ENCODE peak calls at places on chromosomes 12 and 14, in eight cellular contexts. One of them, this sample, is unnamed.

GRCh38 chr14:65377576-65377975 is 35.0 kb upstream of the FUT8 start:
- DNase-seq in prostate gland: no peak
- DNase-seq in CD8-positive, alpha-beta memory T cell: no peak
- DNase-seq in PC-9: no peak
- DNase-seq in CD4-positive, CD25-positive, alpha-beta regulatory T cell: no peak
- DNase-seq in spleen: no peak
- DNase-seq in sigmoid colon: no peak
- DNase-seq in endothelial cell of umbilical vein: no peak
- DNase-seq in this sample: peak; percentile 47

GRCh38 chr12:34333337-34333736 is 311.0 kb downstream of the ALG10 start:
- DNase-seq in prostate gland: no peak
- DNase-seq in CD8-positive, alpha-beta memory T cell: no peak
- DNase-seq in PC-9: no peak
- DNase-seq in CD4-positive, CD25-positive, alpha-beta regulatory T cell: no peak
- DNase-seq in spleen: no peak
- DNase-seq in sigmoid colon: no peak
- DNase-seq in endothelial cell of umbilical vein: no peak
- DNase-seq in this sample: no peak

GRCh38 chr12:45503887-45504286 is 225.6 kb upstream of the ARID2 start:
- DNase-seq in prostate gland: no peak
- DNase-seq in CD8-positive, alpha-beta memory T cell: no peak
- DNase-seq in PC-9: no peak
- DNase-seq in CD4-positive, CD25-positive, alpha-beta regulatory T cell: no peak
- DNase-seq in spleen: no peak
- DNase-seq in sigmoid colon: no peak
- DNase-seq in endothelial cell of umbilical vein: no peak
- DNase-seq in this sample: no peak

GRCh38 chr12:25276199-25276937 is 25.6 kb upstream of the KRAS start:
- DNase-seq in prostate gland: peak; percentile 16
- DNase-seq in CD8-positive, alpha-beta memory T cell: no peak
- DNase-seq in PC-9: peak; percentile 60
- DNase-seq in CD4-positive, CD25-positive, alpha-beta regulatory T cell: peak; percentile 10
- DNase-seq in spleen: no peak
- DNase-seq in sigmoid colon: peak; percentile 74
- DNase-seq in endothelial cell of umbilical vein: peak; percentile 72
- DNase-seq in this sample: peak; percentile 64

GRCh38 chr12:130628304-130628703 is 87.8 kb downstream of the RIMBP2 start:
- DNase-seq in prostate gland: no peak
- DNase-seq in CD8-positive, alpha-beta memory T cell: no peak
- DNase-seq in PC-9: no peak
- DNase-seq in CD4-positive, CD25-positive, alpha-beta regulatory T cell: no peak
- DNase-seq in spleen: no peak
- DNase-seq in sigmoid colon: peak; percentile 21
- DNase-seq in endothelial cell of umbilical vein: no peak
- DNase-seq in this sample: no peak

GRCh38 chr12:3083949-3084348 is 6.8 kb downstream of the TSPAN9 start:
- DNase-seq in prostate gland: no peak
- DNase-seq in CD8-positive, alpha-beta memory T cell: no peak
- DNase-seq in PC-9: no peak
- DNase-seq in CD4-positive, CD25-positive, alpha-beta regulatory T cell: peak; percentile 11
- DNase-seq in spleen: peak; percentile 76
- DNase-seq in sigmoid colon: no peak
- DNase-seq in endothelial cell of umbilical vein: peak; percentile 33
- DNase-seq in this sample: no peak

GRCh38 chr12:107684990-107685359 is 624 bp upstream of the PWP1 start:
- DNase-seq in prostate gland: no peak
- DNase-seq in CD8-positive, alpha-beta memory T cell: no peak
- DNase-seq in PC-9: no peak
- DNase-seq in CD4-positive, CD25-positive, alpha-beta regulatory T cell: no peak
- DNase-seq in spleen: no peak
- DNase-seq in sigmoid colon: no peak
- DNase-seq in endothelial cell of umbilical vein: no peak
- DNase-seq in this sample: peak; percentile 30

GRCh38 chr12:9109737-9110491 is 5.8 kb downstream of the A2M start:
- DNase-seq in prostate gland: no peak
- DNase-seq in CD8-positive, alpha-beta memory T cell: no peak
- DNase-seq in PC-9: no peak
- DNase-seq in CD4-positive, CD25-positive, alpha-beta regulatory T cell: no peak
- DNase-seq in spleen: no peak
- DNase-seq in sigmoid colon: no peak
- DNase-seq in endothelial cell of umbilical vein: no peak
- DNase-seq in this sample: no peak

GRCh38 chr12:67541625-67541991 is 106.9 kb upstream of the DYRK2 start:
- DNase-seq in prostate gland: no peak
- DNase-seq in CD8-positive, alpha-beta memory T cell: no peak
- DNase-seq in PC-9: no peak
- DNase-seq in CD4-positive, CD25-positive, alpha-beta regulatory T cell: no peak
- DNase-seq in spleen: no peak
- DNase-seq in sigmoid colon: no peak
- DNase-seq in endothelial cell of umbilical vein: no peak
- DNase-seq in this sample: no peak

GRCh38 chr14:20628063-20628854 is 13.2 kb downstream of the OR6S1 start:
- DNase-seq in prostate gland: no peak
- DNase-seq in CD8-positive, alpha-beta memory T cell: no peak
- DNase-seq in PC-9: no peak
- DNase-seq in CD4-positive, CD25-positive, alpha-beta regulatory T cell: no peak
- DNase-seq in spleen: no peak
- DNase-seq in sigmoid colon: no peak
- DNase-seq in endothelial cell of umbilical vein: no peak
- DNase-seq in this sample: no peak

GRCh38 chr12:27468241-27468640 is 21.7 kb downstream of the SMCO2 start:
- DNase-seq in prostate gland: no peak
- DNase-seq in CD8-positive, alpha-beta memory T cell: no peak
- DNase-seq in PC-9: no peak
- DNase-seq in CD4-positive, CD25-positive, alpha-beta regulatory T cell: no peak
- DNase-seq in spleen: no peak
- DNase-seq in sigmoid colon: no peak
- DNase-seq in endothelial cell of umbilical vein: no peak
- DNase-seq in this sample: no peak

GRCh38 chr14:65151329-65152010 is 49.2 kb upstream of the MAX start:
- DNase-seq in prostate gland: no peak
- DNase-seq in CD8-positive, alpha-beta memory T cell: no peak
- DNase-seq in PC-9: peak; percentile 63
- DNase-seq in CD4-positive, CD25-positive, alpha-beta regulatory T cell: no peak
- DNase-seq in spleen: peak; percentile 8
- DNase-seq in sigmoid colon: no peak
- DNase-seq in endothelial cell of umbilical vein: no peak
- DNase-seq in this sample: no peak

GRCh38 chr12:124763594-124763979 is 100.1 kb downstream of the SCARB1 start:
- DNase-seq in prostate gland: no peak
- DNase-seq in CD8-positive, alpha-beta memory T cell: no peak
- DNase-seq in PC-9: no peak
- DNase-seq in CD4-positive, CD25-positive, alpha-beta regulatory T cell: no peak
- DNase-seq in spleen: no peak
- DNase-seq in sigmoid colon: no peak
- DNase-seq in endothelial cell of umbilical vein: no peak
- DNase-seq in this sample: peak; percentile 25

DNA sequence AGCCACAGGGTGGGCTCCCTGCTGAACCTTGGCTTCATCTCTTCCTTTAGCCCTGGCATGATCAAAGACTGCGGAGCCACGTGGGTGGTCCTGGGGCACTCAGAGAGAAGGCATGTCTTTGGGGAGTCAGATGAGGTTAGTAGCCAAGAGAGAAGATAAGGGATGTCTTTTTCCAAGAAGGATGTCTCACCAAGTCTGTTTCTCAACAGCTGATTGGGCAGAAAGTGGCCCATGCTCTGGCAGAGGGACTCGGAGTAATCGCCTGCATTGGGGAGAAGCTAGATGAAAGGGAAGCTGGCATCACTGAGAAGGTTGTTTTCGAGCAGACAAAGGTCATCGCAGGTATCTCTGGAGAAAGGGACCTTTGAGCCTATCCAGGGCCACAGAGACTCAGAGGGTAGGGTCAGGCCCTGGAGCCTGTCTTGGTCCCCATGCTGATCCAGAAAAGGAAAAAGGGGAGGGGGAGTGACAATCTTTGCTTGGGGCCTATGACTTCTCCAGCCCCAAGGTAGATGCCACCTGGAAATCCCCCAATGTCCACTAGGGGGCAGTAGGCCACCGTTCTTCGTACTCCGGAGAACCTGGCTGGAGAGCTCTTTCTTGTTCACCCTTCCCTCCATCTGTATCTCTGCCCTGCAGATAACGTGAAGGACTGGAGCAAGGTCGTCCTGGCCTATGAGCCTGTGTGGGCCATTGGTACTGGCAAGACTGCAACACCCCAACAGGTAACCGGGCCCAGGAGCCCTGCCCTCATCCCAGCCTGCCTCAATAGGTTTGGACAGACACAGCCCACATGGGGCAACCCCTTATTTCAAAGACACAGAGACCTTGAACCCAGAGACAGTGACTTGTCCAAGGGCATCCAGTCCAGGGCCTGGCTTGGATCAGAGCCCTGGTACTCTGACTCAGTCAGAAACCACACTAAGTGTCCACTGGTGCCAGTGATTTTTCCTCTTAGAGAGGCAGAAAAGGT is 2.0 kb downstream of the TPI1 start:
- DNase-seq in prostate gland: peak; percentile 81
- DNase-seq in CD8-positive, alpha-beta memory T cell: peak; percentile 76
- DNase-seq in PC-9: peak; percentile 71
- DNase-seq in CD4-positive, CD25-positive, alpha-beta regulatory T cell: peak; percentile 88
- DNase-seq in spleen: peak; percentile 92
- DNase-seq in sigmoid colon: peak; percentile 91
- DNase-seq in endothelial cell of umbilical vein: peak; percentile 75
- DNase-seq in this sample: peak; percentile 87
- H3K4me1 ChIP-seq in prostate gland: peaks cover 16% of the 10 kb centered on the region
- H3K4me1 ChIP-seq in CD8-positive, alpha-beta memory T cell: peaks cover 42% of the 10 kb centered on the region
- H3K4me1 ChIP-seq in PC-9: peaks cover 40% of the 10 kb centered on the region
- H3K4me1 ChIP-seq in CD4-positive, CD25-positive, alpha-beta regulatory T cell: peaks cover 62% of the 10 kb centered on the region
- H3K4me1 ChIP-seq in spleen: peaks cover 70% of the 10 kb centered on the region
- H3K4me1 ChIP-seq in sigmoid colon: peaks cover 61% of the 10 kb centered on the region
- H3K4me1 ChIP-seq in endothelial cell of umbilical vein: peaks cover 41% of the 10 kb centered on the region
- H3K4me1 ChIP-seq in this sample: peaks cover 43% of the 10 kb centered on the region

GRCh38 chr14:103519043-103519836 is 3.4 kb downstream of the CKB start:
- DNase-seq in prostate gland: no peak
- DNase-seq in CD8-positive, alpha-beta memory T cell: no peak
- DNase-seq in PC-9: no peak
- DNase-seq in CD4-positive, CD25-positive, alpha-beta regulatory T cell: no peak
- DNase-seq in spleen: peak; percentile 69
- DNase-seq in sigmoid colon: peak; percentile 76
- DNase-seq in endothelial cell of umbilical vein: no peak
- DNase-seq in this sample: peak; percentile 10

GRCh38 chr14:103517626-103518415 is 4.8 kb downstream of the CKB start:
- DNase-seq in prostate gland: no peak
- DNase-seq in CD8-positive, alpha-beta memory T cell: no peak
- DNase-seq in PC-9: no peak
- DNase-seq in CD4-positive, CD25-positive, alpha-beta regulatory T cell: no peak
- DNase-seq in spleen: peak; percentile 73
- DNase-seq in sigmoid colon: peak; percentile 81
- DNase-seq in endothelial cell of umbilical vein: no peak
- DNase-seq in this sample: peak; percentile 25

GRCh38 chr14:103518416-103519042 is 4.1 kb downstream of the CKB start:
- DNase-seq in prostate gland: peak; percentile 54
- DNase-seq in CD8-positive, alpha-beta memory T cell: peak; percentile 46
- DNase-seq in PC-9: peak; percentile 54
- DNase-seq in CD4-positive, CD25-positive, alpha-beta regulatory T cell: peak; percentile 46
- DNase-seq in spleen: peak; percentile 91
- DNase-seq in sigmoid colon: peak; percentile 92
- DNase-seq in endothelial cell of umbilical vein: peak; percentile 32
- DNase-seq in this sample: peak; percentile 73

GRCh38 chr14:103516426-103517171 is 6.0 kb downstream of the CKB start:
- DNase-seq in prostate gland: no peak
- DNase-seq in CD8-positive, alpha-beta memory T cell: no peak
- DNase-seq in PC-9: no peak
- DNase-seq in CD4-positive, CD25-positive, alpha-beta regulatory T cell: no peak
- DNase-seq in spleen: peak; percentile 48
- DNase-seq in sigmoid colon: peak; percentile 46
- DNase-seq in endothelial cell of umbilical vein: no peak
- DNase-seq in this sample: no peak

DNA sequence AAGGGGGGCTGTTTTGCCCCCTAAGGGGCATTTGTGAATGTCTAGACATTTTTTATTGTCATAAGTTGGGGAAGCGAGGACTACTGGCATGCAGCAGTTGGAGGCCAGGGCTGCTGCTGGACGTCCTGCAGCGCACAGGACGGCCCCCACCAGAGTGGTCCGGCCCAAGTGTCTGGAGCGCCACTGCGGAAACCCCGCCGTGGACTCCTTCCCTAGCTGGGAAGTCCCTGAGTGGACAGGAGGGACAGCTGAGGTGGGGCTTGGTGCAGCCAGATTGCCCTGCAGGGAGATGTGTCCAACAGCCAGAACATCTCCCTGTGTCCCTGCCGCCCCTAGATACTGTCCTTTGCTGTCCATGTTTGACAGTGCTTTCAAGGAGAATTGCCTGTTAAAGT is 5.5 kb downstream of the CKB start:
- DNase-seq in prostate gland: no peak
- DNase-seq in CD8-positive, alpha-beta memory T cell: no peak
- DNase-seq in PC-9: no peak
- DNase-seq in CD4-positive, CD25-positive, alpha-beta regulatory T cell: no peak
- DNase-seq in spleen: peak; percentile 68
- DNase-seq in sigmoid colon: peak; percentile 63
- DNase-seq in endothelial cell of umbilical vein: no peak
- DNase-seq in this sample: no peak
- H3K4me1 ChIP-seq in prostate gland: peaks cover 27% of the 10 kb centered on the region
- H3K4me1 ChIP-seq in CD8-positive, alpha-beta memory T cell: peaks cover 13% of the 10 kb centered on the region
- H3K4me1 ChIP-seq in PC-9: peaks cover 10% of the 10 kb centered on the region
- H3K4me1 ChIP-seq in CD4-positive, CD25-positive, alpha-beta regulatory T cell: peaks cover 16% of the 10 kb centered on the region
- H3K4me1 ChIP-seq in spleen: peaks cover 58% of the 10 kb centered on the region
- H3K4me1 ChIP-seq in sigmoid colon: peaks cover 59% of the 10 kb centered on the region
- H3K4me1 ChIP-seq in endothelial cell of umbilical vein: peaks cover 11% of the 10 kb centered on the region
- H3K4me1 ChIP-seq in this sample: peaks cover 46% of the 10 kb centered on the region

GRCh38 chr12:49093746-49094103 is 876 bp downstream of the DHH start:
- DNase-seq in prostate gland: no peak
- DNase-seq in CD8-positive, alpha-beta memory T cell: no peak
- DNase-seq in PC-9: no peak
- DNase-seq in CD4-positive, CD25-positive, alpha-beta regulatory T cell: no peak
- DNase-seq in spleen: peak; percentile 70
- DNase-seq in sigmoid colon: no peak
- DNase-seq in endothelial cell of umbilical vein: peak; percentile 49
- DNase-seq in this sample: no peak

GRCh38 chr12:49092086-49092815 is 2.4 kb downstream of the DHH start:
- DNase-seq in prostate gland: no peak
- DNase-seq in CD8-positive, alpha-beta memory T cell: peak; percentile 34
- DNase-seq in PC-9: no peak
- DNase-seq in CD4-positive, CD25-positive, alpha-beta regulatory T cell: peak; percentile 56
- DNase-seq in spleen: peak; percentile 77
- DNase-seq in sigmoid colon: no peak
- DNase-seq in endothelial cell of umbilical vein: peak; percentile 62
- DNase-seq in this sample: peak; percentile 49

GRCh38 chr12:49094104-49094948 is at the start of gene DHH:
- DNase-seq in prostate gland: no peak
- DNase-seq in CD8-positive, alpha-beta memory T cell: no peak
- DNase-seq in PC-9: no peak
- DNase-seq in CD4-positive, CD25-positive, alpha-beta regulatory T cell: no peak
- DNase-seq in spleen: peak; percentile 77
- DNase-seq in sigmoid colon: no peak
- DNase-seq in endothelial cell of umbilical vein: peak; percentile 40
- DNase-seq in this sample: peak; percentile 34

GRCh38 chr12:49091836-49092085 is 2.8 kb downstream of the DHH start:
- DNase-seq in prostate gland: no peak
- DNase-seq in CD8-positive, alpha-beta memory T cell: no peak
- DNase-seq in PC-9: no peak
- DNase-seq in CD4-positive, CD25-positive, alpha-beta regulatory T cell: no peak
- DNase-seq in spleen: no peak
- DNase-seq in sigmoid colon: no peak
- DNase-seq in endothelial cell of umbilical vein: no peak
- DNase-seq in this sample: no peak

GRCh38 chr12:49092816-49093406 is 1.7 kb downstream of the DHH start:
- DNase-seq in prostate gland: no peak
- DNase-seq in CD8-positive, alpha-beta memory T cell: no peak
- DNase-seq in PC-9: no peak
- DNase-seq in CD4-positive, CD25-positive, alpha-beta regulatory T cell: no peak
- DNase-seq in spleen: no peak
- DNase-seq in sigmoid colon: no peak
- DNase-seq in endothelial cell of umbilical vein: peak; percentile 15
- DNase-seq in this sample: no peak
- H3K4me1 ChIP-seq in prostate gland: peaks cover 5% of the 10 kb centered on the region
- H3K4me1 ChIP-seq in CD8-positive, alpha-beta memory T cell: peaks cover 56% of the 10 kb centered on the region
- H3K4me1 ChIP-seq in PC-9: peaks cover 17% of the 10 kb centered on the region
- H3K4me1 ChIP-seq in CD4-positive, CD25-positive, alpha-beta regulatory T cell: peaks cover 62% of the 10 kb centered on the region
- H3K4me1 ChIP-seq in spleen: peaks cover 75% of the 10 kb centered on the region
- H3K4me1 ChIP-seq in sigmoid colon: peaks cover 58% of the 10 kb centered on the region
- H3K4me1 ChIP-seq in endothelial cell of umbilical vein: peaks cover 54% of the 10 kb centered on the region
- H3K4me1 ChIP-seq in this sample: peaks cover 20% of the 10 kb centered on the region

GRCh38 chr14:89247457-89248122 is 169.4 kb downstream of the FOXN3 start:
- DNase-seq in prostate gland: no peak
- DNase-seq in CD8-positive, alpha-beta memory T cell: no peak
- DNase-seq in PC-9: no peak
- DNase-seq in CD4-positive, CD25-positive, alpha-beta regulatory T cell: no peak
- DNase-seq in spleen: no peak
- DNase-seq in sigmoid colon: no peak
- DNase-seq in endothelial cell of umbilical vein: no peak
- DNase-seq in this sample: no peak
- H3K4me1 ChIP-seq in prostate gland: no peaks in the 10 kb centered on the region
- H3K4me1 ChIP-seq in CD8-positive, alpha-beta memory T cell: no peaks in the 10 kb centered on the region
- H3K4me1 ChIP-seq in PC-9: no peaks in the 10 kb centered on the region
- H3K4me1 ChIP-seq in CD4-positive, CD25-positive, alpha-beta regulatory T cell: no peaks in the 10 kb centered on the region
- H3K4me1 ChIP-seq in spleen: peaks cover 7% of the 10 kb centered on the region
- H3K4me1 ChIP-seq in sigmoid colon: peaks cover 27% of the 10 kb centered on the region
- H3K4me1 ChIP-seq in endothelial cell of umbilical vein: peaks cover 5% of the 10 kb centered on the region
- H3K4me1 ChIP-seq in this sample: peaks cover 9% of the 10 kb centered on the region

This sample was measured in adipocyte.